ENCODE peak calls at places on chromosome 9, in five cellular contexts. One of them, this sample, is unnamed.

GRCh38 chr9:111412280-111412679 is 71.9 kb downstream of the ECPAS start:
- DNase-seq in H1: no peak
- DNase-seq in neuronal stem cell: no peak
- DNase-seq in mesenchymal stem cell: no peak
- DNase-seq in trophoblast cell: no peak
- DNase-seq in this sample: no peak

GRCh38 chr9:110015759-110016158 is 192.2 kb downstream of the C9orf152 start:
- DNase-seq in trophoblast cell: peak; percentile 91
- DNase-seq in H1: no peak
- DNase-seq in neuronal stem cell: no peak
- DNase-seq in mesenchymal stem cell: peak; percentile 69
- DNase-seq in this sample: no peak

GRCh38 chr9:97853844-97854695 is 1.0 kb downstream of the FOXE1 start:
- DNase-seq in mesenchymal stem cell: no peak
- DNase-seq in H1: peak; percentile 77
- DNase-seq in trophoblast cell: no peak
- DNase-seq in neuronal stem cell: peak; percentile 31
- DNase-seq in this sample: peak; percentile 78

GRCh38 chr9:114677418-114677817 is 4.6 kb downstream of the TEX48 start:
- DNase-seq in neuronal stem cell: no peak
- DNase-seq in trophoblast cell: peak; percentile 84
- DNase-seq in mesenchymal stem cell: peak; percentile 100
- DNase-seq in H1: no peak
- DNase-seq in this sample: no peak

GRCh38 chr9:34321451-34321850 is 7.6 kb downstream of the KIF24 start:
- DNase-seq in H1: no peak
- DNase-seq in neuronal stem cell: no peak
- DNase-seq in mesenchymal stem cell: no peak
- DNase-seq in trophoblast cell: no peak
- DNase-seq in this sample: no peak

GRCh38 chr9:96305171-96305570 is 3.2 kb upstream of the HSD17B3 start:
- DNase-seq in H1: no peak
- DNase-seq in trophoblast cell: no peak
- DNase-seq in mesenchymal stem cell: no peak
- DNase-seq in neuronal stem cell: no peak
- DNase-seq in this sample: peak; percentile 37

GRCh38 chr9:4328723-4329122 is 28.9 kb upstream of the GLIS3 start:
- DNase-seq in H1: no peak
- DNase-seq in trophoblast cell: no peak
- DNase-seq in mesenchymal stem cell: peak; percentile 12
- DNase-seq in neuronal stem cell: no peak
- DNase-seq in this sample: no peak

GRCh38 chr9:111928342-111928720 is 31.7 kb downstream of the UGCG start:
- DNase-seq in mesenchymal stem cell: peak; percentile 61
- DNase-seq in H1: no peak
- DNase-seq in trophoblast cell: no peak
- DNase-seq in neuronal stem cell: no peak
- DNase-seq in this sample: no peak

GRCh38 chr9:135968083-135968476 is 6.9 kb upstream of the UBAC1 start:
- DNase-seq in neuronal stem cell: no peak
- DNase-seq in H1: no peak
- DNase-seq in trophoblast cell: no peak
- DNase-seq in mesenchymal stem cell: peak; percentile 70
- DNase-seq in this sample: no peak

GRCh38 chr9:93864029-93864428 is 91.1 kb downstream of the BARX1 start:
- DNase-seq in neuronal stem cell: no peak
- DNase-seq in trophoblast cell: no peak
- DNase-seq in mesenchymal stem cell: no peak
- DNase-seq in H1: no peak
- DNase-seq in this sample: no peak

GRCh38 chr9:71719088-71719487 is 49.2 kb downstream of the CEMIP2 start:
- DNase-seq in trophoblast cell: no peak
- DNase-seq in mesenchymal stem cell: no peak
- DNase-seq in H1: no peak
- DNase-seq in neuronal stem cell: no peak
- DNase-seq in this sample: no peak
- H2BK12ac ChIP-seq in trophoblast cell: no peak overlapping the region
- H2BK12ac ChIP-seq in mesenchymal stem cell: no peak overlapping the region
- H2BK12ac ChIP-seq in H1: no peak overlapping the region
- H2BK12ac ChIP-seq in neuronal stem cell: no peak overlapping the region
- H2BK12ac ChIP-seq in this sample: no peak overlapping the region

GRCh38 chr9:83410701-83411100 is 127.5 kb downstream of the FRMD3 start:
- DNase-seq in H1: no peak
- DNase-seq in mesenchymal stem cell: no peak
- DNase-seq in trophoblast cell: no peak
- DNase-seq in neuronal stem cell: no peak
- DNase-seq in this sample: no peak
- H2BK12ac ChIP-seq in H1: no peak overlapping the region
- H2BK12ac ChIP-seq in mesenchymal stem cell: no peak overlapping the region
- H2BK12ac ChIP-seq in trophoblast cell: no peak overlapping the region
- H2BK12ac ChIP-seq in neuronal stem cell: no peak overlapping the region
- H2BK12ac ChIP-seq in this sample: no peak overlapping the region

DNA sequence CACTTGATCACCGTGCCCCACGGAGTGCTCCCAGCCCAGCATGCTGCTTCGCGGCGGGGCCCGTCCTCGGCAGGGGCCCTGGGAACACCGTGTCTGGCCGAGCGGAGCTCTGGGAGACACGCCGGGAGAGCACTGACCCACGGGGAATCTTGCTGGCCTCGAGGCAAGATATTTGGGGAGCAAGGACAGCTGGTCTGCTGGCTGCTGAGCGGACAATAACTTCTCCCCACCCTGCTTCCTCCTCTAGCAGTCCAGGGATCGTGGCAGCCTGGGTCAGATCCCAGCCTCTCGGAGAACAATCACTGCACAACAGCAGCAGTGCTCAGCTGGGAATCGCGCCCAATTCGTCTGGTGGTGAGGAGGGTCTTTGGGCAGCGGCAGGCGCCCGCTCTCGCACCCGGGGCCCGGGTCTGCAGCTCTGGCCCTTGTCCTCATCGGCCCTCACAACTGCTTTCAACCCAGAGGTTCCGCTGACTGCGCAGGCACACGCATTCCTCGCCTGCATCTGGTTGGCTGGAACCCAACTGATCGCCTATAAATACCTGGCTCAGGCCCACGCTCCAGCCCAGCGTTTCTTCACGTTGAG is 43.4 kb downstream of the DBH start:
- DNase-seq in trophoblast cell: no peak
- DNase-seq in mesenchymal stem cell: no peak
- DNase-seq in neuronal stem cell: no peak
- DNase-seq in H1: no peak
- DNase-seq in this sample: no peak
- H2BK12ac ChIP-seq in trophoblast cell: peak overlapping the region; percentile 28
- H2BK12ac ChIP-seq in mesenchymal stem cell: no peak overlapping the region
- H2BK12ac ChIP-seq in neuronal stem cell: no peak overlapping the region
- H2BK12ac ChIP-seq in H1: no peak overlapping the region
- H2BK12ac ChIP-seq in this sample: no peak overlapping the region

DNA sequence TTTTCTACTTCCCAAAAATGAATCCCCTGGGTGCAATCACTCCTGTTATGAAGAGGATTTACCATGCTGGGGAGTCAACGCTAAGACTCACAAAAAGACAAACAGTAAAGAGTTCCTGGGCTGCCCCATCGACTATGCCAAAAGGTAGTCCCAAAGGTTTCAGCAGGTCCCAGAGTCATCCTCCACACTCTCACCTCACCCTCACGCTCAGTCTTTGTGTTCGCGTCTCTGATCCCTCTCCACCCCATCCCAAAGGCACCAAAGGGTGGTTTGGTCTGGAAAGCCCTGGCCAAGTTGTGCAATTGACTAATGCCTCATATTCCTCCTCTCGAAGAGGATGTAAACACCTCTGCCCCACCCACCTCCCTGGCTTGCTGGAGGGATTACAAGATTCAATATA is 240.2 kb upstream of the NFIL3 start:
- DNase-seq in mesenchymal stem cell: no peak
- DNase-seq in trophoblast cell: no peak
- DNase-seq in H1: no peak
- DNase-seq in neuronal stem cell: no peak
- DNase-seq in this sample: no peak
- H2BK12ac ChIP-seq in mesenchymal stem cell: no peak overlapping the region
- H2BK12ac ChIP-seq in trophoblast cell: no peak overlapping the region
- H2BK12ac ChIP-seq in H1: no peak overlapping the region
- H2BK12ac ChIP-seq in neuronal stem cell: no peak overlapping the region
- H2BK12ac ChIP-seq in this sample: no peak overlapping the region

GRCh38 chr9:127568618-127568970 is 43.5 kb upstream of the STXBP1 start:
- DNase-seq in H1: no peak
- DNase-seq in neuronal stem cell: no peak
- DNase-seq in trophoblast cell: peak; percentile 53
- DNase-seq in mesenchymal stem cell: no peak
- DNase-seq in this sample: peak; percentile 51
- H2BK12ac ChIP-seq in H1: no peak overlapping the region
- H2BK12ac ChIP-seq in neuronal stem cell: no peak overlapping the region
- H2BK12ac ChIP-seq in trophoblast cell: peak overlapping the region; percentile 44
- H2BK12ac ChIP-seq in mesenchymal stem cell: peak overlapping the region; percentile 59
- H2BK12ac ChIP-seq in this sample: no peak overlapping the region

This sample was measured in H9.